ENCODE peak calls at places on chromosomes 6 and 20, in four cellular contexts. E is adrenal gland, I is Peyer's patch, V is sigmoid colon. D is an unnamed sample.

GRCh38 chr6:42394151-42394550 is 57.6 kb downstream of the TRERF1 start:
- DNase-seq in V (no peak), E (no peak), I (no peak), D (no peak)

GRCh38 chr6:56172144-56172543 is 75.2 kb downstream of the COL21A1 start:
- DNase-seq in V (no peak), E (no peak), I (no peak), D (no peak)

GRCh38 chr20:20235681-20236080 is 132.2 kb upstream of the INSM1 start:
- DNase-seq in V (no peak), E (no peak), I (no peak), D (no peak)

GRCh38 chr6:142155895-142156757 is 9.1 kb downstream of the VTA1 start:
- DNase-seq in E (no peak), V (no peak), I (no peak), D (no peak)

GRCh38 chr20:41697861-41698559 is 79.8 kb upstream of the CHD6 start:
- DNase-seq in E (no peak), I (no peak), V (no peak), D (no peak)

GRCh38 chr20:24769878-24770627 is 179.0 kb upstream of the CST7 start:
- DNase-seq in E (no peak), V (no peak), I (no peak), D (no peak)

GRCh38 chr6:36224918-36225461 is 28.4 kb downstream of the BRPF3 start:
- DNase-seq in E (peak), I (no peak), V (peak), D (no peak)

GRCh38 chr6:69216127-69216526 is 580.7 kb downstream of the LMBRD1 start:
- DNase-seq in V (no peak), I (no peak), E (no peak), D (no peak)

GRCh38 chr6:37155394-37156312 is 14.3 kb upstream of the PIM1 start:
- DNase-seq in V (no peak), I (peak), E (no peak), D (peak)

GRCh38 chr20:23637282-23638221 is at the start of gene CST3:
- DNase-seq in E (peak), V (peak), I (peak), D (peak)

GRCh38 chr20:5674176-5674660 is 76.0 kb upstream of the SHLD1 start:
- DNase-seq in E (no peak), V (no peak), I (peak), D (no peak)

GRCh38 chr6:148112851-148113319 is 229.8 kb upstream of the SASH1 start:
- DNase-seq in E (peak), I (no peak), V (no peak), D (peak)

GRCh38 chr20:61803416-61803902 is 262.2 kb downstream of the TAF4 start:
- DNase-seq in E (no peak), V (no peak), I (no peak), D (no peak)

GRCh38 chr6:107578642-107579332 is 88.9 kb downstream of the SOBP start:
- DNase-seq in E (no peak), I (no peak), V (no peak), D (no peak)

GRCh38 chr6:137512768-137513605 is 18.8 kb upstream of the OLIG3 start:
- DNase-seq in I (no peak), V (no peak), E (no peak), D (no peak)

GRCh38 chr6:131861356-131861755 is 53.5 kb downstream of the ENPP1 start:
- DNase-seq in E (no peak), I (no peak), V (no peak), D (no peak)

GRCh38 chr20:60177080-60177479 is 218.9 kb downstream of the CDH26 start:
- DNase-seq in E (no peak), I (no peak), V (no peak), D (no peak)

GRCh38 chr20:64106981-64107735 is at the start of gene NPBWR2:
- DNase-seq in V (peak), E (peak), I (peak), D (no peak)

GRCh38 chr6:33995873-33996475 is 149.9 kb downstream of the GRM4 start:
- DNase-seq in V (peak), E (no peak), I (no peak), D (no peak)

GRCh38 chr6:74851598-74851997 is 354.3 kb downstream of the COL12A1 start:
- DNase-seq in V (no peak), E (no peak), I (no peak), D (no peak)

GRCh38 chr20:64035066-64035932 is 683 bp upstream of the C20orf204 start:
- DNase-seq in E (no peak), V (peak), I (no peak), D (no peak)

GRCh38 chr6:36779227-36779626 is 60.0 kb downstream of the CPNE5 start:
- DNase-seq in I (no peak), V (no peak), E (no peak), D (no peak)

GRCh38 chr20:46302119-46302518 is 6.2 kb downstream of the CDH22 start:
- DNase-seq in E (no peak), I (no peak), V (no peak), D (no peak)

GRCh38 chr20:62400021-62400420 is 7.1 kb downstream of the CABLES2 start:
- DNase-seq in I (no peak), V (no peak), E (no peak), D (no peak)

GRCh38 chr6:113291751-113292445 is 565.2 kb upstream of the MARCKS start:
- DNase-seq in E (no peak), I (no peak), V (no peak), D (peak)

DNA sequence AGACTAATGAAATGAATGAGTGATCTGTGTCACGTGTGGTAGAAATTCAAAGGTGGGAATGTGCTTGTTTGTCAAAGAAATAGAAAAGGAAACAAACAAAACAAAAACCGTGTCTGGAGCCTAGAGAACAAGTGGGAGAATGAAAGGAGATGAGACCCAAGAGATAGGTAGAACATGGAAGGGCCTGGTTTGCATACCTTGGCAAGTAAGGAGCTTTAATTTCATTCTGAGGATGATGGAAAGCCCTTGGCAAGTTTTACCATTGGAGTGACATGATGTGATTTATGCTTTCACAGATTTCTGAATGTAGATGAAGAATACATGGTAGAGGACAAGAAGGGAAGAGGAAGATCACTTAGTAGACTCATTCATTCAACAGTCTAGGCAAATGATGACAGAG is 26.8 kb upstream of the PRDM1 start:
- DNase-seq in E (no peak), I (no peak), V (no peak), D (no peak)
- H3K4me3 ChIP-seq in E (no peak), I (no peak), V (no peak), D (no peak)

GRCh38 chr6:146857180-146857959 is 258.6 kb downstream of the ADGB start:
- DNase-seq in E (peak), I (peak), V (peak), D (peak)
- H3K4me3 ChIP-seq in E (no peak), I (peak), V (peak), D (peak)

GRCh38 chr20:57395111-57395959 is 4.1 kb downstream of the RBM38 start:
- DNase-seq in E (peak), I (no peak), V (peak), D (peak)
- H3K4me3 ChIP-seq in E (no peak), I (no peak), V (peak), D (no peak)

GRCh38 chr6:10692965-10693538 is 1.4 kb downstream of the C6orf52 start:
- DNase-seq in E (no peak), I (no peak), V (no peak), D (no peak)
- H3K4me3 ChIP-seq in E (peak), I (peak), V (peak), D (no peak)

DNA sequence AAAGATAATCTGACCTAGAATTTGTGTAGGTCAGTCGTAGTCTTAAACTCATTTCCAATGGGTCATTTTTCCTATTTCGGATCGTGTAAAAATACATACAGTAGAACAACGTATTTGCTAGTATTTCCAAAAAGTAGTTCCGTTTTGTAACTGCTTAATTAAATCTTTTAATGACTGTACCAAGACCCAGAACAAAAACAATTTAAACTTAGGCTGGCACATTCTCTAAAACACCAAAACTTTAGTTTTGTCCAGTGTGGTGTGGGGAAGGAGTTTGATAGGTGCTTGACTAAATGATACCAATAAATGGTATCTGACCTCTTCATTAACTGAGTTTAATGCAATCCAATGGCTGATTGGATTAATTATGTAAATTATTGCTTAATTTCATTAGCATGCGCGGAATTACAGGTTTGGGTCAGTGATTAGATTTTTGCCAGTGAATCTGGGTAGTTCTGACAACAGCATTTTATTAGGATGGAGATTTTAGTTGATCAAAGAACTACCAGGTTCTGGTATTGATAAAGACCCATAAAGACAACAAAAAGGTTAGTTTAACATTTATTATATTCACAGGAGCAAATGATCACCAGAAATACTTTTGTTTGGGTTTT is 20.8 kb downstream of the OR2B2 start:
- DNase-seq in I (no peak), V (no peak), E (no peak), D (no peak)
- H3K4me3 ChIP-seq in I (peak), V (no peak), E (no peak), D (no peak)

DNA sequence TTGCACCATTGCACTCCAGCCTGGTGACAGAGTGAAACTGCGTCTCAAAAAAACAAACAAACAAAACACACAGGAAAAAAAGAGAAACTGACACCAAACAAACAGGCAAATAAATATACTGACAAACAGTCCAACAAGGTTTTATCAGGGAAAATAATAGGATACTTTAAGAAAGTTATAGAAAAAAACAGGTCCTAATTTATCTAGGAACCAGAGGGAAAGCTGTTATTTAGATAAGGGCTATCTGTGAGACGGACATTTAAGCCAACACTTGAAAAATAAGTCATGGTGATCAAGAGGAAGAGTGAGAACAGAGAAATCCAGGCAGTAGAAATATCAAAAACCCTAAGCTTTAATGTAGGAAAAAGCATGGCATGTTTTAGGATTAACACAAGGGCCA is 68.9 kb downstream of the FAM217A start:
- DNase-seq in V (no peak), E (no peak), I (no peak), D (no peak)
- H3K4me3 ChIP-seq in V (no peak), E (no peak), I (no peak), D (no peak)